ENCODE peak calls at places on chromosomes 13 and 19, in four cellular contexts. E, N, R and P are unnamed samples.

GRCh38 chr13:59442946-59443345 is 720.8 kb downstream of the DIAPH3 start:
- DNase-seq in N (no peak), E (no peak), R (peak), P (no peak)

GRCh38 chr13:23500858-23501257 is 67.4 kb upstream of the SACS start:
- DNase-seq in R (peak), E (no peak), N (no peak), P (no peak)

GRCh38 chr13:46721054-46721453 is 75.9 kb downstream of the ESD start:
- DNase-seq in E (peak), N (peak), R (peak), P (peak)

GRCh38 chr19:748274-748598 is 2.7 kb upstream of the MISP start:
- DNase-seq in N (peak), E (no peak), R (no peak), P (peak)

GRCh38 chr13:46168341-46168740 is 13.6 kb downstream of the LCP1 start:
- DNase-seq in R (no peak), N (no peak), E (peak), P (peak)

GRCh38 chr19:30978639-30979038 is 370.6 kb downstream of the TSHZ3 start:
- DNase-seq in E (no peak), N (no peak), R (no peak), P (no peak)

GRCh38 chr19:44905437-44906160 is at the start of gene APOE:
- DNase-seq in R (peak), E (no peak), N (no peak), P (peak)

GRCh38 chr19:4134351-4134750 is 10.4 kb upstream of the MAP2K2 start:
- DNase-seq in N (no peak), R (no peak), E (no peak), P (no peak)

GRCh38 chr19:5204212-5204611 is 136.4 kb downstream of the PTPRS start:
- DNase-seq in E (no peak), R (no peak), N (no peak), P (no peak)

GRCh38 chr13:24842533-24843278 is 78.7 kb downstream of the RNF17 start:
- DNase-seq in E (no peak), N (no peak), R (peak), P (no peak)

GRCh38 chr13:80235559-80236296 is 105.2 kb downstream of the SPRY2 start:
- DNase-seq in E (no peak), N (peak), R (peak), P (peak)

GRCh38 chr19:2711175-2711936 is 8.9 kb upstream of the GNG7 start:
- DNase-seq in R (peak), N (no peak), E (no peak), P (no peak)

GRCh38 chr13:99895999-99896695 is 75.4 kb downstream of the ZIC5 start:
- DNase-seq in E (no peak), N (no peak), R (no peak), P (no peak)

GRCh38 chr13:41028051-41028450 is 8.9 kb upstream of the ELF1 start:
- DNase-seq in R (no peak), E (no peak), N (no peak), P (no peak)